ENCODE peak calls at places on chromosomes 3 and 15, in eight cellular contexts. Z is activated CD4-positive, alpha-beta T cell treated with anti-CD3 and anti-CD28 coated beads, Interleukin-2, amount 50 U/mL, for 1 hour; Y is EL; P is stomach; T is HFFc6; X is stimulated activated CD4-positive, alpha-beta T cell treated with anti-CD3 and anti-CD28 coated beads, TNF-alpha, amount 100 ng/mL, for 24 hours; A is amygdala; U is stimulated activated CD8-positive, alpha-beta memory T cell treated with anti-CD3 and anti-CD28 coated beads, Interleukin-15, amount 100 ng/mL, for 48 hours. O is an unnamed sample.

GRCh38 chr3:196502775-196503181 is 790 bp downstream of the RNF168 start:
- DNase-seq in Z (peak), Y (peak), P (peak), T (peak), X (no peak), A (no peak), U (peak), O (peak)

GRCh38 chr3:194713299-194714121 is 27.8 kb downstream of the FAM43A start:
- DNase-seq in Z (no peak), Y (no peak), P (no peak), T (no peak), X (no peak), A (no peak), U (no peak), O (no peak)

GRCh38 chr3:197031315-197032285 is 2.0 kb upstream of the MELTF start:
- DNase-seq in Z (no peak), Y (peak), P (peak), T (peak), X (no peak), A (no peak), U (peak), O (no peak)

GRCh38 chr15:70560617-70561328 is 202.6 kb downstream of the UACA start:
- DNase-seq in Z (no peak), Y (no peak), P (peak), T (no peak), X (no peak), A (no peak), U (no peak), O (no peak)

GRCh38 chr3:56373386-56373785 is 94.9 kb downstream of the ERC2 start:
- DNase-seq in Z (no peak), Y (no peak), P (no peak), T (no peak), X (no peak), A (no peak), U (no peak), O (no peak)

GRCh38 chr3:46214751-46215352 is 6.7 kb upstream of the CCR1 start:
- DNase-seq in Z (no peak), Y (peak), P (peak), T (no peak), X (no peak), A (no peak), U (no peak), O (no peak)

GRCh38 chr3:29475854-29476253 is 195.0 kb downstream of the RBMS3 start:
- DNase-seq in Z (no peak), Y (no peak), P (no peak), T (no peak), X (no peak), A (no peak), U (no peak), O (no peak)

GRCh38 chr15:29323557-29323956 is 53.9 kb upstream of the NSMCE3 start:
- DNase-seq in Z (no peak), Y (no peak), P (no peak), T (no peak), X (no peak), A (no peak), U (no peak), O (no peak)

GRCh38 chr15:25799906-25800700 is 63.0 kb downstream of the ATP10A start:
- DNase-seq in Z (no peak), Y (no peak), P (no peak), T (no peak), X (no peak), A (no peak), U (no peak), O (no peak)

GRCh38 chr3:150184426-150185071 is 213.9 kb upstream of the PFN2 start:
- DNase-seq in Z (no peak), Y (peak), P (no peak), T (peak), X (no peak), A (no peak), U (no peak), O (no peak)

GRCh38 chr3:46660543-46661523 is 32.6 kb downstream of the ALS2CL start:
- DNase-seq in Z (no peak), Y (peak), P (peak), T (peak), X (no peak), A (no peak), U (no peak), O (no peak)

GRCh38 chr3:98894791-98895576 is 6.5 kb downstream of the DCBLD2 start:
- DNase-seq in Z (no peak), Y (no peak), P (no peak), T (no peak), X (no peak), A (no peak), U (no peak), O (no peak)

GRCh38 chr3:161420746-161421145 is 49.4 kb upstream of the SPTSSB start:
- DNase-seq in Z (no peak), Y (no peak), P (peak), T (no peak), X (no peak), A (no peak), U (no peak), O (no peak)

GRCh38 chr3:96083610-96084009 is 730.8 kb upstream of the EPHA6 start:
- DNase-seq in Z (no peak), Y (no peak), P (no peak), T (no peak), X (no peak), A (no peak), U (no peak), O (no peak)

GRCh38 chr15:54082836-54083492 is 104.7 kb downstream of the UNC13C start:
- DNase-seq in Z (no peak), Y (no peak), P (no peak), T (no peak), X (no peak), A (no peak), U (no peak), O (no peak)

GRCh38 chr3:114409291-114409690 is 115.5 kb downstream of the TIGIT start:
- DNase-seq in Z (no peak), Y (no peak), P (no peak), T (no peak), X (no peak), A (no peak), U (no peak), O (no peak)

GRCh38 chr15:47422901-47423300 is 294.4 kb upstream of the SEMA6D start:
- DNase-seq in Z (no peak), Y (no peak), P (no peak), T (peak), X (no peak), A (no peak), U (no peak), O (no peak)

GRCh38 chr15:67329984-67330733 is 75.6 kb downstream of the IQCH start:
- DNase-seq in Z (no peak), Y (no peak), P (no peak), T (no peak), X (no peak), A (no peak), U (no peak), O (no peak)

GRCh38 chr3:56899851-56900250 is 98.1 kb upstream of the ARHGEF3 start:
- DNase-seq in Z (no peak), Y (no peak), P (no peak), T (no peak), X (no peak), A (no peak), U (no peak), O (no peak)

GRCh38 chr3:178455264-178455663 is 81.0 kb upstream of the KCNMB2 start:
- DNase-seq in Z (no peak), Y (no peak), P (no peak), T (no peak), X (no peak), A (no peak), U (no peak), O (no peak)

GRCh38 chr3:69129531-69129930 is 7.1 kb upstream of the LMOD3 start:
- DNase-seq in Z (no peak), Y (peak), P (no peak), T (no peak), X (no peak), A (no peak), U (no peak), O (no peak)

GRCh38 chr15:101175396-101175795 is 76.5 kb downstream of the CHSY1 start:
- DNase-seq in Z (no peak), Y (no peak), P (no peak), T (no peak), X (no peak), A (no peak), U (no peak), O (no peak)

GRCh38 chr15:48862705-48863104 is 15.2 kb upstream of the EID1 start:
- DNase-seq in Z (no peak), Y (no peak), P (no peak), T (no peak), X (no peak), A (no peak), U (no peak), O (no peak)

GRCh38 chr3:72082121-72082715 is 297.3 kb upstream of the PROK2 start:
- DNase-seq in Z (no peak), Y (no peak), P (peak), T (no peak), X (no peak), A (no peak), U (no peak), O (no peak)

GRCh38 chr3:141218204-141218603 is 13.4 kb upstream of the PXYLP1 start:
- DNase-seq in Z (no peak), Y (no peak), P (no peak), T (no peak), X (no peak), A (no peak), U (no peak), O (no peak)

GRCh38 chr3:45906681-45907220 is 20.4 kb downstream of the CCR9 start:
- DNase-seq in Z (no peak), Y (peak), P (no peak), T (peak), X (no peak), A (no peak), U (no peak), O (no peak)

GRCh38 chr3:131731709-131732108 is 228.9 kb upstream of the MRPL3 start:
- DNase-seq in Z (no peak), Y (no peak), P (no peak), T (no peak), X (no peak), A (no peak), U (peak), O (no peak)